ENCODE peak calls at places on chromosomes 2 and 18, in four cellular contexts. I is GM12878, U is HepG2, M is K562. T is an unnamed sample.

GRCh38 chr2:102059151-102059550 is 67.4 kb downstream of the IL1R2 start:
- DNase-seq in I (no peak), M (no peak), U (no peak), T (no peak)

GRCh38 chr2:43448011-43448821 is 147.6 kb downstream of the THADA start:
- DNase-seq in M (no peak), I (no peak), U (no peak), T (no peak)

GRCh38 chr2:73982140-73982617 is 2.5 kb upstream of the TET3 start:
- DNase-seq in M (no peak), U (no peak), I (no peak), T (no peak)

GRCh38 chr2:175844169-175844568 is 157.9 kb downstream of the LNPK start:
- DNase-seq in U (no peak), M (no peak), I (no peak), T (no peak)

GRCh38 chr2:209958016-209958415 is 44.4 kb upstream of the RPE start:
- DNase-seq in I (no peak), M (no peak), U (no peak), T (no peak)

GRCh38 chr18:13221821-13222220 is 3.3 kb downstream of the LDLRAD4 start:
- DNase-seq in M (no peak), I (no peak), U (no peak), T (no peak)

GRCh38 chr2:119649364-119649917 is 29.6 kb upstream of the TMEM177 start:
- DNase-seq in U (no peak), M (no peak), I (no peak), T (no peak)

GRCh38 chr2:70999362-70999761 is 4.7 kb upstream of the TEX261 start:
- DNase-seq in M (peak), I (no peak), U (peak), T (no peak)

GRCh38 chr2:235666240-235666781 is 172.5 kb downstream of the AGAP1 start:
- DNase-seq in U (peak), M (no peak), I (no peak), T (peak)

GRCh38 chr2:143110759-143111428 is 18.3 kb upstream of the ARHGAP15 start:
- DNase-seq in U (peak), M (peak), I (peak), T (peak)

GRCh38 chr18:49070552-49070951 is 119.8 kb upstream of the SMAD7 start:
- DNase-seq in I (no peak), U (peak), M (no peak), T (no peak)

GRCh38 chr2:68878753-68879152 is 7.6 kb upstream of the BMP10 start:
- DNase-seq in M (no peak), I (no peak), U (no peak), T (no peak)

GRCh38 chr2:241541564-241542277 is 16.8 kb upstream of the BOK start:
- DNase-seq in M (no peak), I (no peak), U (no peak), T (no peak)

GRCh38 chr18:75859533-75859932 is 432.0 kb upstream of the SMIM21 start:
- DNase-seq in I (no peak), M (no peak), U (no peak), T (no peak)

GRCh38 chr18:8367217-8367988 is 241.8 kb upstream of the RAB12 start:
- DNase-seq in U (no peak), M (peak), I (no peak), T (peak)

GRCh38 chr2:58131191-58132011 is 84.8 kb downstream of the VRK2 start:
- DNase-seq in I (no peak), M (no peak), U (peak), T (no peak)

GRCh38 chr2:214376631-214377624 is 33.9 kb upstream of the VWC2L start:
- DNase-seq in M (no peak), I (no peak), U (no peak), T (no peak)

GRCh38 chr18:7117390-7118355 is at the start of gene LAMA1:
- DNase-seq in M (no peak), U (no peak), I (no peak), T (peak)

GRCh38 chr18:57813245-57813644 is 10.1 kb upstream of the ATP8B1 start:
- DNase-seq in I (no peak), M (no peak), U (peak), T (no peak)

GRCh38 chr2:58834404-58834803 is 593.3 kb upstream of the FANCL start:
- DNase-seq in M (peak), I (no peak), U (peak), T (no peak)

GRCh38 chr2:11411768-11412448 is 54.1 kb downstream of the E2F6 start:
- DNase-seq in M (peak), U (peak), I (no peak), T (no peak)

GRCh38 chr18:9283789-9284188 is 50.8 kb upstream of the TWSG1 start:
- DNase-seq in U (no peak), M (no peak), I (no peak), T (no peak)

GRCh38 chr2:239953418-239954061 is 71.6 kb downstream of the NDUFA10 start:
- DNase-seq in U (no peak), M (no peak), I (no peak), T (no peak)

GRCh38 chr2:69011611-69012157 is 1.3 kb upstream of the ANTXR1 start:
- DNase-seq in U (peak), I (no peak), M (no peak), T (no peak)

GRCh38 chr2:10079931-10080535 is at the start of gene CYS1:
- DNase-seq in U (no peak), I (no peak), M (peak), T (no peak)

GRCh38 chr2:214604861-214605260 is 194.0 kb downstream of the VWC2L start:
- DNase-seq in U (no peak), M (no peak), I (no peak), T (peak)

GRCh38 chr2:213868526-213868925 is 542.3 kb upstream of the VWC2L start:
- DNase-seq in I (no peak), M (no peak), U (no peak), T (no peak)

GRCh38 chr2:230067990-230068657 is 600 bp downstream of the SLC16A14 start:
- DNase-seq in I (no peak), U (no peak), M (no peak), T (peak)

GRCh38 chr18:58046794-58047555 is 2.9 kb downstream of the NEDD4L start:
- DNase-seq in U (peak), I (no peak), M (no peak), T (no peak)

GRCh38 chr2:194603429-194603828 is 1053.6 kb upstream of the SLC39A10 start:
- DNase-seq in I (no peak), U (no peak), M (no peak), T (no peak)

GRCh38 chr18:58051765-58052460 is 7.9 kb downstream of the NEDD4L start:
- DNase-seq in U (no peak), I (no peak), M (no peak), T (no peak)

DNA sequence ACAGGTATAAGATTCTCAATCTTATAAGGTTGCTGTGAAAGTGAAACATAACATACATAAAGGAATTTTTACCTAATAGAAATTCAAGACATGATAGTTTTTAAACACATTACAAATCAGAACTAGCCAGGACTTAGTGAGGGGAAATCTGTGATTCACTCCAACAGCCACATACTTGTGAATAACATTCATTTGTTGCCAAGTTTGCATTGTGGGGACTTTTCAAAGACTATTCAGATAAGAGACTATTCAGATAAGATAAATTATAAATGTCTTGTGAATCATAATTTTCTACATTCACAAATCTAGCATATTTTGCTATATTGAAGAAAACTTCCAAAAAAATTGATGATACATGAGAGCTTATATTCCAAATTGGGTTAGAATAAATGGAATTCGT is 345.3 kb upstream of the CDH20 start:
- DNase-seq in M (no peak), U (no peak), I (no peak), T (no peak)
- TF ChIP-seq CBX5 in M (no peak), U (no peak), I (no peak), T (no peak)

DNA sequence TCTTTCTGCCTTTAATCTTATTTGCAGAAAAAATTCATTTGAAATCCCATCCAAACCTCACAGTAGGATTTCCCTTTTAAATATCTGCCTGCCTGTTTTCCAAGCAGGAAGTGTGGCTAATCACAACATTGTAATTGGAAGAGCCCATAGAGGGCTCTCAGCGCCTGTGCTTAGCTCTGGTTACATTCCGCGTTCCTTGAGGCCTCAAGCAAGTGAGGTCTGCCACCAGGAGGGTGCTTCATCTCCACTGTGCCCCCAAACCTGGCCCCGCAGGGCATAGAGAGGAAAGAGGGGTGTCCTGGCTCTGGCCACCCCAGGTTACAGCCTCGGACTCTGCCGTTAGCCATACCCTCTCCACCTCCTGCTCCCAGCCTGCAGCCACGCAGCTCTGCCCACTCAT is 214.8 kb downstream of the SP3 start:
- DNase-seq in I (no peak), U (no peak), M (no peak), T (no peak)
- TF ChIP-seq CBX5 in I (no peak), U (no peak), M (no peak), T (no peak)

DNA sequence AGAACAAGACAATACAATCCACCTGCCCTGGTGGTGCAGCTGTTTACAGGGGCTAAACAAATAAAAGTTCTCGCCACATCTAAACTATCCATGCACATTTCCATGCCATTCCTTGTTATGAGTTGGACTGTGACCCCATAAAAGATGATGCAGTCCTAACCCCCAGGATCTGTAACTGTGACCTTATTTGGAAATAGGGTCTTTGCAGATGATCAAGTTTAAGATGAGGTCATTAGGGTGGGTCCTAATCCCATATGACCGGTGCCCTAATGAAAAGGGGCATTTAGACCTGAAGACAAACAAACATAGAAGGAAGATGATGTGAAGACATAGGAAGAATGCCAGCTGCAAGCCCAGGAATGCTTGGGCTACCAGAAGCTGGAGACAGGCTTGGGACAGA is 28.2 kb downstream of the THNSL2 start:
- DNase-seq in M (no peak), I (no peak), U (no peak), T (no peak)
- TF ChIP-seq CBX5 in M (no peak), I (no peak), U (no peak), T (no peak)

DNA sequence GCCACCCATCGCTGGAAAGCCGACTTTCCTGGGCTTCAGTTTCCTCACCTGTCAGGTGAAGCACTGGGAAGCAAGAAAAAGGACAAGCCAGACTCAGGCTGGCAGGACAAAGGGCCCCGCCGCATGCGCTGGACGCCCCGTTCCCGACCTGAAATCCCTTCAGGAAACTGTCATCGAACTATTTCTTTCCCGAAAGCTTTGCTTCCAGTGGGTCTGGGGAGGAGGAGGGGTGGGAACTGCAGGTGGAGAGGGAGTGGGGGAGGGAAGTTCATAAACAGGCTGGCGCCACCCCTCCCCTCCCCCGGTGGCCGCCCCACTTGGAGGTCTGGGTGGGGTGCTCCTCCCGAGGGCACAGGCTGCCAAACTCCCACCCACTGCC is 102.2 kb downstream of the FOXI3 start:
- DNase-seq in U (no peak), M (no peak), I (no peak), T (no peak)
- TF ChIP-seq CBX5 in U (no peak), M (no peak), I (no peak), T (no peak)

GRCh38 chr2:206424134-206424533 is 19.2 kb upstream of the ADAM23 start:
- DNase-seq in I (no peak), M (no peak), U (no peak), T (no peak)

GRCh38 chr2:206422493-206422892 is 20.8 kb upstream of the ADAM23 start:
- DNase-seq in U (no peak), I (no peak), M (no peak), T (no peak)

GRCh38 chr2:206415618-206416243 is 27.6 kb upstream of the ADAM23 start:
- DNase-seq in I (no peak), M (no peak), U (peak), T (no peak)

GRCh38 chr2:206423147-206423546 is 20.2 kb upstream of the ADAM23 start:
- DNase-seq in I (no peak), M (peak), U (no peak), T (no peak)

GRCh38 chr2:206418968-206419367 is 24.4 kb upstream of the ADAM23 start:
- DNase-seq in M (no peak), I (no peak), U (no peak), T (no peak)
- TF ChIP-seq CBX5 in M (no peak), I (no peak), U (no peak), T (no peak)

GRCh38 chr18:63867368-63867767 is 20.1 kb upstream of the SERPINB2 start:
- DNase-seq in U (no peak), M (no peak), I (no peak), T (no peak)
- TF ChIP-seq CBX5 in U (no peak), M (no peak), I (no peak), T (no peak)

GRCh38 chr2:224083631-224084030 is 44.5 kb upstream of the SERPINE2 start:
- DNase-seq in I (no peak), M (no peak), U (no peak), T (no peak)
- TF ChIP-seq CBX5 in I (no peak), M (no peak), U (no peak), T (no peak)

GRCh38 chr2:66445076-66445724 is 10.3 kb downstream of the MEIS1 start:
- DNase-seq in M (no peak), I (no peak), U (no peak), T (no peak)
- TF ChIP-seq CBX5 in M (no peak), I (no peak), U (no peak), T (no peak)